ENCODE peak calls at places on chromosomes 12 and 14, in eight cellular contexts. Q, V, P, O, Y, T, X and D are unnamed samples.

GRCh38 chr12:12024958-12025682 is 45.6 kb upstream of the BCL2L14 start:
- DNase-seq in Q (peak), V (no peak), P (no peak), O (no peak), Y (no peak), T (peak), X (no peak), D (peak)

GRCh38 chr12:79275631-79276030 is 411.1 kb downstream of the SYT1 start:
- DNase-seq in Q (no peak), V (no peak), P (no peak), O (no peak), Y (no peak), T (no peak), X (no peak), D (no peak)

GRCh38 chr14:37974421-37974820 is 233.3 kb upstream of the SSTR1 start:
- DNase-seq in Q (no peak), V (no peak), P (no peak), O (no peak), Y (no peak), T (no peak), X (no peak), D (no peak)

GRCh38 chr12:28550757-28551381 is 360.6 kb downstream of the CCDC91 start:
- DNase-seq in Q (no peak), V (no peak), P (no peak), O (peak), Y (no peak), T (no peak), X (no peak), D (no peak)

GRCh38 chr12:55696796-55697462 is 10.8 kb downstream of the ITGA7 start:
- DNase-seq in Q (no peak), V (peak), P (no peak), O (no peak), Y (no peak), T (no peak), X (no peak), D (no peak)

GRCh38 chr14:22887990-22888378 is 5.0 kb downstream of the REM2 start:
- DNase-seq in Q (peak), V (peak), P (peak), O (no peak), Y (no peak), T (peak), X (no peak), D (peak)

GRCh38 chr14:104554088-104554607 is 25.4 kb upstream of the C14orf180 start:
- DNase-seq in Q (no peak), V (peak), P (no peak), O (no peak), Y (no peak), T (no peak), X (no peak), D (no peak)

GRCh38 chr12:92552412-92553108 is 150.2 kb upstream of the PLEKHG7 start:
- DNase-seq in Q (no peak), V (no peak), P (no peak), O (no peak), Y (no peak), T (no peak), X (no peak), D (no peak)

GRCh38 chr12:64098709-64099354 is 123.3 kb downstream of the KICS2 start:
- DNase-seq in Q (no peak), V (no peak), P (no peak), O (no peak), Y (no peak), T (no peak), X (no peak), D (no peak)

GRCh38 chr12:4387607-4388006 is 8.1 kb upstream of the FGF23 start:
- DNase-seq in Q (no peak), V (no peak), P (no peak), O (no peak), Y (no peak), T (no peak), X (no peak), D (no peak)

GRCh38 chr12:119115296-119115905 is 63.3 kb upstream of the HSPB8 start:
- DNase-seq in Q (peak), V (no peak), P (no peak), O (peak), Y (peak), T (peak), X (no peak), D (peak)

GRCh38 chr14:93042968-93043940 is 72.5 kb downstream of the ITPK1 start:
- DNase-seq in Q (no peak), V (no peak), P (no peak), O (peak), Y (no peak), T (no peak), X (no peak), D (no peak)